ENCODE peak calls at places on chromosome 13, in ten cellular contexts. One of them, this sample, is unnamed.

GRCh38 chr13:94198666-94199065 is 280.8 kb downstream of the DCT start:
- DNase-seq in LoVo: no peak
- DNase-seq in naive thymus-derived CD8-positive, alpha-beta T cell: no peak
- DNase-seq in SW480: no peak
- DNase-seq in GM04503: no peak
- DNase-seq in NCI-H1092 treated with DMSO at 0.1 percent for 48 hours: no peak
- DNase-seq in stimulated activated CD8-positive, alpha-beta memory T cell treated with anti-CD3 and anti-CD28 coated beads, Interleukin-4, amount 100 ng/mL, for 4 hours: no peak
- DNase-seq in Ammon's horn: no peak
- DNase-seq in heart left ventricle: no peak
- DNase-seq in fibroblast of pulmonary artery: peak; percentile 31
- DNase-seq in this sample: no peak

GRCh38 chr13:42990147-42990990 is 1.7 kb downstream of the EPSTI1 start:
- DNase-seq in fibroblast of pulmonary artery: no peak
- DNase-seq in NCI-H1092 treated with DMSO at 0.1 percent for 48 hours: peak; percentile 73
- DNase-seq in Ammon's horn: no peak
- DNase-seq in SW480: peak; percentile 8
- DNase-seq in LoVo: no peak
- DNase-seq in heart left ventricle: no peak
- DNase-seq in GM04503: no peak
- DNase-seq in stimulated activated CD8-positive, alpha-beta memory T cell treated with anti-CD3 and anti-CD28 coated beads, Interleukin-4, amount 100 ng/mL, for 4 hours: no peak
- DNase-seq in naive thymus-derived CD8-positive, alpha-beta T cell: no peak
- DNase-seq in this sample: no peak

GRCh38 chr13:36432106-36432544 is at the start of gene CCNA1:
- DNase-seq in GM04503: no peak
- DNase-seq in heart left ventricle: peak; percentile 64
- DNase-seq in fibroblast of pulmonary artery: peak; percentile 44
- DNase-seq in SW480: no peak
- DNase-seq in naive thymus-derived CD8-positive, alpha-beta T cell: no peak
- DNase-seq in stimulated activated CD8-positive, alpha-beta memory T cell treated with anti-CD3 and anti-CD28 coated beads, Interleukin-4, amount 100 ng/mL, for 4 hours: no peak
- DNase-seq in Ammon's horn: peak; percentile 63
- DNase-seq in NCI-H1092 treated with DMSO at 0.1 percent for 48 hours: peak; percentile 68
- DNase-seq in LoVo: no peak
- DNase-seq in this sample: no peak

GRCh38 chr13:34647379-34647778 is 294.7 kb upstream of the NBEA start:
- DNase-seq in naive thymus-derived CD8-positive, alpha-beta T cell: no peak
- DNase-seq in GM04503: no peak
- DNase-seq in heart left ventricle: no peak
- DNase-seq in fibroblast of pulmonary artery: no peak
- DNase-seq in Ammon's horn: no peak
- DNase-seq in LoVo: no peak
- DNase-seq in SW480: no peak
- DNase-seq in NCI-H1092 treated with DMSO at 0.1 percent for 48 hours: no peak
- DNase-seq in stimulated activated CD8-positive, alpha-beta memory T cell treated with anti-CD3 and anti-CD28 coated beads, Interleukin-4, amount 100 ng/mL, for 4 hours: no peak
- DNase-seq in this sample: no peak

GRCh38 chr13:113474179-113474578 is 16.3 kb downstream of the DCUN1D2 start:
- DNase-seq in GM04503: no peak
- DNase-seq in naive thymus-derived CD8-positive, alpha-beta T cell: no peak
- DNase-seq in fibroblast of pulmonary artery: peak; percentile 91
- DNase-seq in NCI-H1092 treated with DMSO at 0.1 percent for 48 hours: no peak
- DNase-seq in Ammon's horn: no peak
- DNase-seq in SW480: no peak
- DNase-seq in heart left ventricle: no peak
- DNase-seq in stimulated activated CD8-positive, alpha-beta memory T cell treated with anti-CD3 and anti-CD28 coated beads, Interleukin-4, amount 100 ng/mL, for 4 hours: no peak
- DNase-seq in LoVo: no peak
- DNase-seq in this sample: no peak

GRCh38 chr13:99193152-99193551 is 7.5 kb upstream of the UBAC2 start:
- DNase-seq in fibroblast of pulmonary artery: no peak
- DNase-seq in GM04503: no peak
- DNase-seq in Ammon's horn: no peak
- DNase-seq in NCI-H1092 treated with DMSO at 0.1 percent for 48 hours: no peak
- DNase-seq in LoVo: no peak
- DNase-seq in naive thymus-derived CD8-positive, alpha-beta T cell: no peak
- DNase-seq in SW480: no peak
- DNase-seq in stimulated activated CD8-positive, alpha-beta memory T cell treated with anti-CD3 and anti-CD28 coated beads, Interleukin-4, amount 100 ng/mL, for 4 hours: no peak
- DNase-seq in heart left ventricle: no peak
- DNase-seq in this sample: no peak

GRCh38 chr13:100130930-100131511 is 42.1 kb downstream of the PCCA start:
- DNase-seq in SW480: no peak
- DNase-seq in heart left ventricle: no peak
- DNase-seq in NCI-H1092 treated with DMSO at 0.1 percent for 48 hours: no peak
- DNase-seq in Ammon's horn: peak; percentile 15
- DNase-seq in naive thymus-derived CD8-positive, alpha-beta T cell: no peak
- DNase-seq in fibroblast of pulmonary artery: peak; percentile 67
- DNase-seq in stimulated activated CD8-positive, alpha-beta memory T cell treated with anti-CD3 and anti-CD28 coated beads, Interleukin-4, amount 100 ng/mL, for 4 hours: no peak
- DNase-seq in LoVo: no peak
- DNase-seq in GM04503: no peak
- DNase-seq in this sample: no peak

GRCh38 chr13:113612626-113613025 is 28.1 kb downstream of the TFDP1 start:
- DNase-seq in Ammon's horn: no peak
- DNase-seq in heart left ventricle: no peak
- DNase-seq in fibroblast of pulmonary artery: no peak
- DNase-seq in stimulated activated CD8-positive, alpha-beta memory T cell treated with anti-CD3 and anti-CD28 coated beads, Interleukin-4, amount 100 ng/mL, for 4 hours: no peak
- DNase-seq in SW480: no peak
- DNase-seq in LoVo: no peak
- DNase-seq in NCI-H1092 treated with DMSO at 0.1 percent for 48 hours: no peak
- DNase-seq in GM04503: no peak
- DNase-seq in naive thymus-derived CD8-positive, alpha-beta T cell: no peak
- DNase-seq in this sample: no peak

GRCh38 chr13:47480121-47480520 is 521.0 kb downstream of the SUCLA2 start:
- DNase-seq in Ammon's horn: no peak
- DNase-seq in heart left ventricle: no peak
- DNase-seq in naive thymus-derived CD8-positive, alpha-beta T cell: no peak
- DNase-seq in stimulated activated CD8-positive, alpha-beta memory T cell treated with anti-CD3 and anti-CD28 coated beads, Interleukin-4, amount 100 ng/mL, for 4 hours: no peak
- DNase-seq in GM04503: peak; percentile 58
- DNase-seq in NCI-H1092 treated with DMSO at 0.1 percent for 48 hours: no peak
- DNase-seq in SW480: peak; percentile 36
- DNase-seq in fibroblast of pulmonary artery: peak; percentile 75
- DNase-seq in LoVo: no peak
- DNase-seq in this sample: no peak

GRCh38 chr13:90201198-90201597 is 1146.3 kb upstream of the MIR17HG start:
- DNase-seq in SW480: no peak
- DNase-seq in heart left ventricle: no peak
- DNase-seq in Ammon's horn: no peak
- DNase-seq in fibroblast of pulmonary artery: peak; percentile 29
- DNase-seq in NCI-H1092 treated with DMSO at 0.1 percent for 48 hours: no peak
- DNase-seq in naive thymus-derived CD8-positive, alpha-beta T cell: no peak
- DNase-seq in LoVo: no peak
- DNase-seq in stimulated activated CD8-positive, alpha-beta memory T cell treated with anti-CD3 and anti-CD28 coated beads, Interleukin-4, amount 100 ng/mL, for 4 hours: no peak
- DNase-seq in GM04503: no peak
- DNase-seq in this sample: no peak

GRCh38 chr13:28505543-28506135 is 10.7 kb upstream of the FLT1 start:
- DNase-seq in naive thymus-derived CD8-positive, alpha-beta T cell: no peak
- DNase-seq in LoVo: no peak
- DNase-seq in stimulated activated CD8-positive, alpha-beta memory T cell treated with anti-CD3 and anti-CD28 coated beads, Interleukin-4, amount 100 ng/mL, for 4 hours: no peak
- DNase-seq in Ammon's horn: no peak
- DNase-seq in SW480: no peak
- DNase-seq in GM04503: no peak
- DNase-seq in NCI-H1092 treated with DMSO at 0.1 percent for 48 hours: no peak
- DNase-seq in heart left ventricle: no peak
- DNase-seq in fibroblast of pulmonary artery: peak; percentile 34
- DNase-seq in this sample: no peak

GRCh38 chr13:47708386-47708785 is 292.7 kb downstream of the SUCLA2 start:
- DNase-seq in SW480: no peak
- DNase-seq in NCI-H1092 treated with DMSO at 0.1 percent for 48 hours: no peak
- DNase-seq in naive thymus-derived CD8-positive, alpha-beta T cell: no peak
- DNase-seq in fibroblast of pulmonary artery: peak; percentile 52
- DNase-seq in stimulated activated CD8-positive, alpha-beta memory T cell treated with anti-CD3 and anti-CD28 coated beads, Interleukin-4, amount 100 ng/mL, for 4 hours: no peak
- DNase-seq in heart left ventricle: no peak
- DNase-seq in GM04503: peak; percentile 8
- DNase-seq in LoVo: peak; percentile 36
- DNase-seq in Ammon's horn: no peak
- DNase-seq in this sample: no peak

This sample was measured in pulmonary artery endothelial cell.